ENCODE peak calls at places on chromosome 10, in ten cellular contexts. W is H1, B is WTC11, E is K562, M is HepG2, U is NB4, L is endothelial cell of umbilical vein, J is SK-N-SH, T is HCT116, C is GM12878. N is an unnamed sample.

GRCh38 chr10:121694966-121695340 is 96.7 kb upstream of the FGFR2 start:
- DNase-seq in W (no peak), M (no peak), L (no peak), E (no peak), J (peak), C (no peak), U (no peak), T (no peak), B (no peak), N (no peak)

GRCh38 chr10:63711361-63711760 is 190.2 kb downstream of the REEP3 start:
- DNase-seq in L (peak), C (no peak), M (no peak), E (no peak), T (no peak), U (no peak), B (no peak), J (no peak), W (no peak), N (no peak)

GRCh38 chr10:132465193-132465888 is 68.3 kb downstream of the PWWP2B start:
- DNase-seq in U (no peak), T (no peak), C (no peak), M (no peak), B (peak), J (no peak), L (no peak), E (no peak), W (no peak), N (no peak)

GRCh38 chr10:53598914-53599313 is 826.3 kb upstream of the MBL2 start:
- DNase-seq in L (no peak), C (no peak), E (no peak), U (no peak), M (no peak), T (no peak), W (no peak), J (no peak), B (peak), N (no peak)

GRCh38 chr10:114397651-114398145 is 6.6 kb downstream of the AFAP1L2 start:
- DNase-seq in C (no peak), J (no peak), W (no peak), B (no peak), M (no peak), E (no peak), T (no peak), L (no peak), U (no peak), N (no peak)

GRCh38 chr10:110501142-110501937 is 3.6 kb downstream of the DUSP5 start:
- DNase-seq in C (peak), E (peak), M (peak), L (peak), U (peak), J (peak), T (peak), W (peak), B (peak), N (peak)

GRCh38 chr10:74156919-74157289 is 5.9 kb downstream of the ADK start:
- DNase-seq in E (peak), U (peak), M (no peak), T (no peak), B (no peak), C (no peak), J (peak), L (no peak), W (no peak), N (no peak)

GRCh38 chr10:95467162-95467599 is 94.0 kb downstream of the SORBS1 start:
- DNase-seq in J (peak), C (no peak), L (peak), T (peak), W (peak), U (peak), M (peak), E (peak), B (peak), N (no peak)

GRCh38 chr10:100909506-100910260 is 3.1 kb upstream of the SLF2 start:
- DNase-seq in W (no peak), J (no peak), U (peak), L (peak), C (no peak), M (no peak), B (no peak), E (no peak), T (no peak), N (no peak)

GRCh38 chr10:80458638-80459037 is 4.5 kb downstream of the TSPAN14 start:
- DNase-seq in B (no peak), C (no peak), W (no peak), M (no peak), U (no peak), J (peak), L (no peak), T (no peak), E (no peak), N (no peak)

GRCh38 chr10:100508691-100509150 is 10.9 kb downstream of the SEC31B start:
- DNase-seq in E (peak), J (peak), W (no peak), U (peak), B (no peak), C (no peak), M (peak), T (peak), L (peak), N (peak)

GRCh38 chr10:4770766-4771553 is 55.0 kb upstream of the AKR1E2 start:
- DNase-seq in L (peak), M (peak), C (no peak), B (no peak), U (peak), T (peak), J (peak), E (peak), W (no peak), N (peak)

GRCh38 chr10:122504551-122504950 is 43.2 kb downstream of the HTRA1 start:
- DNase-seq in W (no peak), L (peak), J (peak), U (no peak), M (no peak), C (no peak), B (no peak), E (no peak), T (no peak), N (peak)

GRCh38 chr10:123557366-123558108 is 108.6 kb upstream of the GPR26 start:
- DNase-seq in L (no peak), J (no peak), C (no peak), M (no peak), W (peak), E (no peak), T (no peak), U (no peak), B (no peak), N (no peak)

GRCh38 chr10:33347227-33347626 is 12.8 kb upstream of the NRP1 start:
- DNase-seq in C (no peak), J (no peak), B (no peak), T (no peak), E (no peak), U (no peak), L (no peak), W (no peak), M (no peak), N (no peak)

GRCh38 chr10:43395571-43396060 is 13.4 kb downstream of the HNRNPF start:
- DNase-seq in B (no peak), T (no peak), W (no peak), U (no peak), E (no peak), J (peak), C (no peak), L (peak), M (no peak), N (no peak)

GRCh38 chr10:60732240-60733188 is 45.8 kb upstream of the CDK1 start:
- DNase-seq in E (no peak), U (peak), L (no peak), M (no peak), C (no peak), J (no peak), B (peak), T (no peak), W (peak), N (no peak)

GRCh38 chr10:451021-451471 is 238.4 kb downstream of the DIP2C start:
- DNase-seq in W (no peak), E (no peak), J (no peak), U (peak), L (no peak), T (no peak), C (peak), M (no peak), B (no peak), N (no peak)

GRCh38 chr10:78780551-78780961 is 288.2 kb upstream of the ZMIZ1 start:
- DNase-seq in W (no peak), L (no peak), T (no peak), B (no peak), U (no peak), C (no peak), J (no peak), E (no peak), M (no peak), N (no peak)

GRCh38 chr10:44281089-44281613 is 103.7 kb downstream of the CXCL12 start:
- DNase-seq in W (no peak), T (no peak), U (no peak), C (no peak), J (no peak), B (no peak), E (no peak), L (no peak), M (no peak), N (no peak)

GRCh38 chr10:7410306-7410799 is 481 bp downstream of the SFMBT2 start:
- DNase-seq in C (no peak), J (peak), T (no peak), M (no peak), U (peak), L (no peak), W (peak), B (peak), E (peak), N (no peak)

GRCh38 chr10:117477241-117477947 is 65.2 kb upstream of the EMX2 start:
- DNase-seq in W (no peak), E (no peak), C (no peak), J (no peak), T (no peak), L (no peak), B (no peak), U (no peak), M (no peak), N (no peak)

GRCh38 chr10:91380873-91381561 is 29.1 kb upstream of the HECTD2 start:
- DNase-seq in W (no peak), E (peak), U (no peak), T (no peak), B (no peak), C (no peak), J (peak), L (no peak), M (no peak), N (no peak)

GRCh38 chr10:34526186-34526585 is 288.9 kb downstream of the PARD3 start:
- DNase-seq in U (no peak), L (peak), M (no peak), W (no peak), J (no peak), C (no peak), B (no peak), E (no peak), T (no peak), N (no peak)

GRCh38 chr10:132199854-132200311 is 13.1 kb downstream of the DPYSL4 start:
- DNase-seq in U (no peak), W (no peak), C (no peak), E (no peak), B (no peak), T (no peak), M (no peak), J (no peak), L (no peak), N (no peak)

DNA sequence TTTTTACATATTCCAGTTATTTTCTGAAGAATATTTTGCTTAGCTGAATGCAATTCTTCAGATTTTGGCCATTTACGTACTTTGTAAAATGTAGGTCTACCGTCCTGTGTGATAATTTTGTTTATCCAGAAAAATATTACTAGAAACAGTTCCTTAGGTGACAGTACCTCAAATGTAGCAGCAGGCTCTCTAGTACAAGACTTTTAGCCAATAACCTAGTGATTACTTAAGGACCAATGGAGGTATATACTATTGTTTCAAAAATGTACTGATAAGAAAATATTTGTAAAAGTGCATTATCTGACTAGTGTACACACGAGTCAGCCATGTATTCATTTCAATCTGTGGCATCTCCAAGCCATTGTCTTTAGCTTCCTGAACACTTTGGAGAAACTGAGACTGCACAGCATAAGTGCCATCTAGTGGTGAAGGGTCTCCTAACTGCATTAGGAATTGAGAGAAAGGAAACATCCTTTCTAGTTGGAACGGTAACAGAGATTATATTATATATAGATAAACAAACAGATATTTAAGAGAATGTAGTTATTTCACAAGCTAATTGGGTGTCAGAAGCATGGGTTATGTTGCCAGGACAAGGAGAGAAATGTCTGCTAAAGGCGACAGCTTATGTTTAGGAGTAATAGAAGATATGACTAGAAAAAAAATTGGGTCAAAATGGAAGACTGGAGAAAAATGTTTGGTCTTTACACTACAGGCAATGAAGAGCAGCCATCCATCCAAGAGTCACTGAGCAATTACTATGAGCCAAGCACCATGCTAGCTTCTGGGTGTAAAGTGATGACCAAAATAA is 23.7 kb downstream of the RTKN2 start:
- DNase-seq in J (peak), L (peak), E (peak), W (no peak), B (no peak), T (peak), M (peak), C (peak), U (peak), N (no peak)
- TF ChIP-seq MAX in J (no peak), L (no peak), E (no peak), W (no peak), B (no peak), T (peak), M (no peak), C (no peak), U (no peak), N (no peak)

GRCh38 chr10:50992972-50993766 is 81.1 kb upstream of the PRKG1 start:
- DNase-seq in B (no peak), M (no peak), J (peak), U (no peak), L (no peak), E (no peak), C (no peak), W (no peak), T (no peak), N (no peak)

GRCh38 chr10:50991496-50992355 is 82.6 kb upstream of the PRKG1 start:
- DNase-seq in M (no peak), E (no peak), B (peak), W (peak), C (no peak), L (peak), T (no peak), J (peak), U (no peak), N (no peak)

GRCh38 chr10:50992356-50992866 is 81.9 kb upstream of the PRKG1 start:
- DNase-seq in W (peak), M (no peak), T (no peak), J (peak), U (no peak), L (no peak), B (peak), E (no peak), C (no peak), N (no peak)

GRCh38 chr10:50990568-50991495 is 83.5 kb upstream of the PRKG1 start:
- DNase-seq in U (no peak), M (no peak), L (peak), J (peak), B (peak), C (no peak), T (peak), W (peak), E (no peak), N (peak)

GRCh38 chr10:50993817-50994251 is 80.5 kb upstream of the PRKG1 start:
- DNase-seq in U (no peak), L (no peak), W (no peak), B (no peak), C (no peak), E (no peak), J (no peak), M (no peak), T (no peak), N (no peak)
- TF ChIP-seq MAX in U (no peak), L (no peak), W (no peak), B (no peak), C (no peak), E (no peak), J (no peak), M (no peak), T (no peak), N (no peak)

GRCh38 chr10:15197911-15198310 is 29.4 kb upstream of the NMT2 start:
- DNase-seq in M (no peak), T (no peak), B (no peak), E (no peak), C (no peak), L (no peak), U (no peak), J (no peak), W (no peak), N (no peak)

GRCh38 chr10:15197276-15197675 is 28.8 kb upstream of the NMT2 start:
- DNase-seq in E (no peak), J (no peak), L (peak), T (no peak), C (no peak), M (no peak), W (no peak), U (no peak), B (no peak), N (no peak)

GRCh38 chr10:15202639-15203038 is 34.1 kb upstream of the NMT2 start:
- DNase-seq in T (no peak), M (no peak), J (no peak), E (no peak), W (no peak), U (no peak), B (no peak), C (no peak), L (peak), N (no peak)

GRCh38 chr10:15200626-15201025 is 32.1 kb upstream of the NMT2 start:
- DNase-seq in W (no peak), C (no peak), J (no peak), E (no peak), M (peak), U (no peak), T (peak), L (peak), B (no peak), N (peak)

DNA sequence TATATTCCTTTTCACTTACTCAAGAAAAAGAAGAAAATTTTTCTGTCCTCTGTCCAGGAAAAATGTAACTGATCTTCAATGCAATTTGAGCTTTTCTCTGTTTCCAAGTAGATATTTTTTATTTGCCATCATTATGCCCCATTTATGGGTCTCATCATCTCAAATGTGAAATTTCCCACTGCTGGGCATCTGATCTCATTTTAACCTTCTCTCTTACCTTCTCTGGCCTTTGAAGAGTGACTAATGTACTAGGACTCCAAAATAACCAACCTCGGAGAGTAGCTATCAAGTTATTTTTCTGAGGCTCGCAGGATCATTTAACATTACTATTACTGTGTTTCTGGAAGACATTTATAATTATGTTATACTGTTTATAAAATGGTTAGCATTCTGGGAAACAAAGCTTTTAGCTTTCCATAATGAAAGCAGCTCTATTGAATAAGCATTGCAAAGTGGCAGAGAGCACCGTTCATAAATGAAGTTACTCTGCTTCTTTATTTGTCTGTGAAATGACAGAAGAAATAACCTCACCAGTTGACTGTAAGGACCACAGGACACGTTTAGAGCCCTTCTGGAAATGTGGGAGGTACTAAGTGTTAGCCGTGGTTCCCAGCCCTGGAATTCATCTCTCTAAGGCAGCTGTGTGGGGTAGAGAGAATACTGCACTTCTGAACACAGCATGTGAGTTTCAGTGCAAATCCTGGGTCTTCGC is 33.3 kb upstream of the NMT2 start:
- DNase-seq in U (no peak), B (no peak), M (no peak), T (peak), L (peak), J (no peak), W (no peak), E (no peak), C (no peak), N (peak)
- TF ChIP-seq MAX in U (no peak), B (no peak), M (no peak), T (no peak), L (no peak), J (no peak), W (no peak), E (no peak), C (no peak), N (no peak)

GRCh38 chr10:66637273-66638036 is 288.4 kb upstream of the LRRTM3 start:
- DNase-seq in L (no peak), T (no peak), W (no peak), E (no peak), C (no peak), M (no peak), J (no peak), B (no peak), U (no peak), N (peak)
- TF ChIP-seq MAX in L (no peak), T (no peak), W (no peak), E (no peak), C (no peak), M (no peak), J (no peak), B (no peak), U (no peak), N (no peak)

GRCh38 chr10:75527542-75527941 is 96.1 kb downstream of the LRMDA start:
- DNase-seq in J (no peak), M (no peak), E (no peak), W (no peak), C (no peak), B (no peak), T (no peak), L (no peak), U (no peak), N (no peak)

GRCh38 chr10:75528392-75528791 is 97.0 kb downstream of the LRMDA start:
- DNase-seq in U (peak), L (no peak), J (no peak), E (no peak), M (no peak), B (no peak), T (no peak), W (no peak), C (no peak), N (no peak)

GRCh38 chr10:75531571-75532031 is 100.2 kb downstream of the LRMDA start:
- DNase-seq in E (no peak), B (no peak), W (no peak), M (no peak), T (no peak), C (no peak), L (no peak), J (no peak), U (peak), N (no peak)

GRCh38 chr10:75532253-75532924 is 101.0 kb downstream of the LRMDA start:
- DNase-seq in U (peak), L (no peak), M (no peak), B (no peak), J (no peak), W (no peak), E (no peak), T (no peak), C (no peak), N (peak)

DNA sequence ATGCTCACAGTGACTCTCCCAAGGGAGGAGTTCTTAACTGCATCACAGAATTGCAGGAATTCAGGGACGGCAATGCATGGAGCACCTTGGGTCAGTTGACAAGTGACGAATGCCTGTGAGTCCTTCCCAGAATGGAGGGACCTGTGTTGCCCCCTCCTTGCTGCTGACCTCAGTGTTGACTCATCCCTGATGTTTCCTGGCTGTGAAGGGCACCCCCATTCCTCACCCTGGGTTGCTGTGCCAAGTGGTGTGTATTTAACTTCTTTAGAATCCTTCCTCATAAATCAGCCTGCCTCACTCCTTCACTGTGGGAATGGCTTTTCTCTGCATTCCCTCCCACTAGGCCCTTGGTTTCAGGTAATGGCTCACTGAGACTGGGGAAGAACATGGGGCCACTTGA is 98.9 kb downstream of the LRMDA start:
- DNase-seq in E (no peak), L (peak), C (no peak), B (no peak), T (no peak), M (no peak), U (peak), W (no peak), J (no peak), N (peak)
- TF ChIP-seq MAX in E (no peak), L (no peak), C (no peak), B (no peak), T (no peak), M (no peak), U (no peak), W (no peak), J (peak), N (no peak)

N was measured in A549.